ENCODE peak calls at places on chromosomes 5 and 9, in ten cellular contexts. Z is right atrium auricular region; M is NCI-H2029; R is activated naive CD4-positive, alpha-beta T cell; V is trophoblast cell; A is non-pigmented ciliary epithelial cell; K is activated T-cell treated with anti-CD3 and anti-CD28 coated beads for 48 hours; J is Ammon's horn; H is glutamatergic neuron; T is stimulated activated CD4-positive, alpha-beta T cell treated with anti-CD3 and anti-CD28 coated beads, Interleukin-15, amount 100 ng/mL, for 1 hour. E is an unnamed sample.

GRCh38 chr5:83715316-83716060 is 5.2 kb downstream of the HAPLN1 start:
- DNase-seq in Z (no peak), M (no peak), R (no peak), V (peak), A (no peak), K (no peak), J (no peak), H (no peak), T (no peak), E (no peak)

GRCh38 chr5:157540707-157541451 is 34.7 kb downstream of the ADAM19 start:
- DNase-seq in Z (no peak), M (no peak), R (no peak), V (no peak), A (no peak), K (peak), J (no peak), H (peak), T (no peak), E (peak)

GRCh38 chr5:142428036-142428772 is 103.4 kb upstream of the SPRY4 start:
- DNase-seq in Z (no peak), M (no peak), R (no peak), V (no peak), A (no peak), K (no peak), J (no peak), H (no peak), T (no peak), E (no peak)

GRCh38 chr5:41708604-41708940 is 161.7 kb downstream of the OXCT1 start:
- DNase-seq in Z (no peak), M (no peak), R (no peak), V (peak), A (no peak), K (no peak), J (no peak), H (no peak), T (no peak), E (no peak)

GRCh38 chr9:127132921-127133647 is 10.6 kb upstream of the ANGPTL2 start:
- DNase-seq in Z (no peak), M (peak), R (no peak), V (no peak), A (no peak), K (no peak), J (peak), H (no peak), T (no peak), E (no peak)

GRCh38 chr5:148986636-148987035 is 76.2 kb downstream of the SH3TC2 start:
- DNase-seq in Z (no peak), M (no peak), R (no peak), V (no peak), A (no peak), K (no peak), J (no peak), H (no peak), T (no peak), E (no peak)

GRCh38 chr9:17064558-17064957 is 70.3 kb upstream of the CNTLN start:
- DNase-seq in Z (no peak), M (peak), R (no peak), V (no peak), A (no peak), K (no peak), J (peak), H (no peak), T (no peak), E (no peak)

GRCh38 chr5:137734962-137735530 is 843 bp downstream of the KLHL3 start:
- DNase-seq in Z (peak), M (no peak), R (peak), V (no peak), A (no peak), K (no peak), J (no peak), H (peak), T (no peak), E (peak)

GRCh38 chr5:126430631-126431030 is 7.4 kb downstream of the GRAMD2B start:
- DNase-seq in Z (no peak), M (no peak), R (no peak), V (no peak), A (no peak), K (no peak), J (no peak), H (no peak), T (no peak), E (no peak)